ENCODE peak calls at places on chromosome 3, in five cellular contexts. One of them, this sample, is unnamed. For H3K4me1, the result is how much of the 10 kb centered on the place peaks cover.

GRCh38 chr3:193640728-193641127 is 47.7 kb downstream of the OPA1 start:
- DNase-seq in CD8-positive, alpha-beta T cell: no peak
- DNase-seq in right cardiac atrium: no peak
- DNase-seq in mucosa of descending colon: no peak
- DNase-seq in heart right ventricle: no peak
- DNase-seq in this sample: no peak

GRCh38 chr3:53833053-53833645 is 13.1 kb downstream of the CHDH start:
- DNase-seq in heart right ventricle: no peak
- DNase-seq in CD8-positive, alpha-beta T cell: no peak
- DNase-seq in mucosa of descending colon: no peak
- DNase-seq in right cardiac atrium: no peak
- DNase-seq in this sample: no peak

GRCh38 chr3:113211370-113212154 is at the start of gene BOC:
- DNase-seq in mucosa of descending colon: no peak
- DNase-seq in CD8-positive, alpha-beta T cell: no peak
- DNase-seq in heart right ventricle: peak
- DNase-seq in right cardiac atrium: peak
- DNase-seq in this sample: peak

GRCh38 chr3:127395663-127396320 is 107.9 kb upstream of the PRR20G start:
- DNase-seq in CD8-positive, alpha-beta T cell: no peak
- DNase-seq in heart right ventricle: no peak
- DNase-seq in right cardiac atrium: no peak
- DNase-seq in mucosa of descending colon: no peak
- DNase-seq in this sample: no peak

GRCh38 chr3:57837686-57838085 is 81.6 kb downstream of the SLMAP start:
- DNase-seq in right cardiac atrium: no peak
- DNase-seq in heart right ventricle: no peak
- DNase-seq in mucosa of descending colon: no peak
- DNase-seq in CD8-positive, alpha-beta T cell: no peak
- DNase-seq in this sample: no peak

GRCh38 chr3:49802719-49803463 is at the start of gene INKA1:
- DNase-seq in CD8-positive, alpha-beta T cell: peak
- DNase-seq in right cardiac atrium: peak
- DNase-seq in heart right ventricle: peak
- DNase-seq in mucosa of descending colon: peak
- DNase-seq in this sample: peak

GRCh38 chr3:26627080-26627479 is 4.5 kb downstream of the LRRC3B start:
- DNase-seq in right cardiac atrium: no peak
- DNase-seq in heart right ventricle: no peak
- DNase-seq in CD8-positive, alpha-beta T cell: no peak
- DNase-seq in mucosa of descending colon: no peak
- DNase-seq in this sample: no peak

GRCh38 chr3:17645074-17645698 is 97.2 kb downstream of the TBC1D5 start:
- DNase-seq in heart right ventricle: peak
- DNase-seq in mucosa of descending colon: peak
- DNase-seq in CD8-positive, alpha-beta T cell: no peak
- DNase-seq in right cardiac atrium: no peak
- DNase-seq in this sample: peak

GRCh38 chr3:195224156-195224979 is 46.6 kb downstream of the XXYLT1 start:
- DNase-seq in heart right ventricle: no peak
- DNase-seq in right cardiac atrium: peak
- DNase-seq in mucosa of descending colon: no peak
- DNase-seq in CD8-positive, alpha-beta T cell: no peak
- DNase-seq in this sample: no peak

GRCh38 chr3:13539285-13539625 is 9.7 kb upstream of the FBLN2 start:
- DNase-seq in CD8-positive, alpha-beta T cell: no peak
- DNase-seq in right cardiac atrium: peak
- DNase-seq in mucosa of descending colon: no peak
- DNase-seq in heart right ventricle: no peak
- DNase-seq in this sample: no peak

GRCh38 chr3:10262027-10262426 is 13.8 kb downstream of the TATDN2 start:
- DNase-seq in CD8-positive, alpha-beta T cell: no peak
- DNase-seq in right cardiac atrium: no peak
- DNase-seq in mucosa of descending colon: no peak
- DNase-seq in heart right ventricle: no peak
- DNase-seq in this sample: no peak

GRCh38 chr3:197031315-197032285 is 2.0 kb upstream of the MELTF start:
- DNase-seq in heart right ventricle: peak
- DNase-seq in CD8-positive, alpha-beta T cell: no peak
- DNase-seq in right cardiac atrium: peak
- DNase-seq in mucosa of descending colon: peak
- DNase-seq in this sample: peak

GRCh38 chr3:61866961-61867461 is 305.6 kb downstream of the PTPRG start:
- DNase-seq in mucosa of descending colon: no peak
- DNase-seq in heart right ventricle: no peak
- DNase-seq in CD8-positive, alpha-beta T cell: no peak
- DNase-seq in right cardiac atrium: no peak
- DNase-seq in this sample: no peak

GRCh38 chr3:40841131-40841530 is 316.4 kb downstream of the ZNF621 start:
- DNase-seq in mucosa of descending colon: no peak
- DNase-seq in CD8-positive, alpha-beta T cell: no peak
- DNase-seq in right cardiac atrium: no peak
- DNase-seq in heart right ventricle: no peak
- DNase-seq in this sample: no peak

GRCh38 chr3:71087109-71088018 is 496.2 kb downstream of the FOXP1 start:
- DNase-seq in mucosa of descending colon: no peak
- DNase-seq in right cardiac atrium: no peak
- DNase-seq in heart right ventricle: no peak
- DNase-seq in CD8-positive, alpha-beta T cell: no peak
- DNase-seq in this sample: no peak

GRCh38 chr3:192706272-192706671 is 21.1 kb downstream of the FGF12 start:
- DNase-seq in mucosa of descending colon: no peak
- DNase-seq in right cardiac atrium: peak
- DNase-seq in heart right ventricle: peak
- DNase-seq in CD8-positive, alpha-beta T cell: no peak
- DNase-seq in this sample: no peak

GRCh38 chr3:54882114-54882833 is 45.6 kb downstream of the LRTM1 start:
- DNase-seq in right cardiac atrium: no peak
- DNase-seq in heart right ventricle: no peak
- DNase-seq in CD8-positive, alpha-beta T cell: no peak
- DNase-seq in mucosa of descending colon: peak
- DNase-seq in this sample: no peak

GRCh38 chr3:74642876-74643275 is 28.4 kb upstream of the CNTN3 start:
- DNase-seq in right cardiac atrium: no peak
- DNase-seq in heart right ventricle: no peak
- DNase-seq in CD8-positive, alpha-beta T cell: no peak
- DNase-seq in mucosa of descending colon: no peak
- DNase-seq in this sample: no peak

GRCh38 chr3:138365253-138365555 is 16.8 kb downstream of the MRAS start:
- DNase-seq in right cardiac atrium: no peak
- DNase-seq in CD8-positive, alpha-beta T cell: no peak
- DNase-seq in mucosa of descending colon: no peak
- DNase-seq in heart right ventricle: no peak
- DNase-seq in this sample: no peak

GRCh38 chr3:24387493-24387892 is 107.2 kb downstream of the THRB start:
- DNase-seq in right cardiac atrium: no peak
- DNase-seq in heart right ventricle: no peak
- DNase-seq in CD8-positive, alpha-beta T cell: no peak
- DNase-seq in mucosa of descending colon: no peak
- DNase-seq in this sample: no peak

GRCh38 chr3:14432996-14433572 is 30.7 kb downstream of the SLC6A6 start:
- DNase-seq in right cardiac atrium: peak
- DNase-seq in mucosa of descending colon: no peak
- DNase-seq in heart right ventricle: no peak
- DNase-seq in CD8-positive, alpha-beta T cell: no peak
- DNase-seq in this sample: no peak

GRCh38 chr3:24495334-24495994 is 814 bp upstream of the THRB start:
- DNase-seq in CD8-positive, alpha-beta T cell: no peak
- DNase-seq in right cardiac atrium: peak
- DNase-seq in heart right ventricle: peak
- DNase-seq in mucosa of descending colon: peak
- DNase-seq in this sample: peak

GRCh38 chr3:50612234-50612972 is 829 bp upstream of the CISH start:
- DNase-seq in right cardiac atrium: no peak
- DNase-seq in CD8-positive, alpha-beta T cell: no peak
- DNase-seq in mucosa of descending colon: no peak
- DNase-seq in heart right ventricle: peak
- DNase-seq in this sample: no peak

GRCh38 chr3:31636693-31637442 is 104.1 kb downstream of the STT3B start:
- DNase-seq in mucosa of descending colon: no peak
- DNase-seq in right cardiac atrium: no peak
- DNase-seq in CD8-positive, alpha-beta T cell: no peak
- DNase-seq in heart right ventricle: no peak
- DNase-seq in this sample: no peak

GRCh38 chr3:156176048-156176447 is 55.7 kb downstream of the KCNAB1 start:
- DNase-seq in CD8-positive, alpha-beta T cell: no peak
- DNase-seq in mucosa of descending colon: no peak
- DNase-seq in right cardiac atrium: no peak
- DNase-seq in heart right ventricle: no peak
- DNase-seq in this sample: no peak

GRCh38 chr3:632571-633170 is 436.1 kb downstream of the CHL1 start:
- DNase-seq in CD8-positive, alpha-beta T cell: no peak
- DNase-seq in mucosa of descending colon: peak
- DNase-seq in right cardiac atrium: peak
- DNase-seq in heart right ventricle: peak
- DNase-seq in this sample: peak

GRCh38 chr3:5339967-5340535 is 152.5 kb downstream of the EDEM1 start:
- DNase-seq in mucosa of descending colon: peak
- DNase-seq in CD8-positive, alpha-beta T cell: no peak
- DNase-seq in right cardiac atrium: no peak
- DNase-seq in heart right ventricle: no peak
- DNase-seq in this sample: no peak

GRCh38 chr3:16102905-16103364 is 71.5 kb upstream of the GALNT15 start:
- DNase-seq in mucosa of descending colon: no peak
- DNase-seq in CD8-positive, alpha-beta T cell: no peak
- DNase-seq in heart right ventricle: no peak
- DNase-seq in right cardiac atrium: no peak
- DNase-seq in this sample: no peak

GRCh38 chr3:81758275-81758674 is 3.2 kb downstream of the GBE1 start:
- DNase-seq in right cardiac atrium: no peak
- DNase-seq in CD8-positive, alpha-beta T cell: no peak
- DNase-seq in heart right ventricle: no peak
- DNase-seq in mucosa of descending colon: no peak
- DNase-seq in this sample: no peak

GRCh38 chr3:133893683-133894333 is 1.9 kb downstream of the RAB6B start:
- DNase-seq in heart right ventricle: no peak
- DNase-seq in right cardiac atrium: no peak
- DNase-seq in mucosa of descending colon: no peak
- DNase-seq in CD8-positive, alpha-beta T cell: no peak
- DNase-seq in this sample: no peak

GRCh38 chr3:129563332-129563731 is 20.4 kb downstream of the H1-8 start:
- DNase-seq in CD8-positive, alpha-beta T cell: no peak
- DNase-seq in right cardiac atrium: peak
- DNase-seq in heart right ventricle: no peak
- DNase-seq in mucosa of descending colon: no peak
- DNase-seq in this sample: no peak
- H3K4me1 ChIP-seq in CD8-positive, alpha-beta T cell: under half
- H3K4me1 ChIP-seq in right cardiac atrium: under half
- H3K4me1 ChIP-seq in heart right ventricle: half or more
- H3K4me1 ChIP-seq in mucosa of descending colon: under half
- H3K4me1 ChIP-seq in this sample: under half

GRCh38 chr3:141074529-141074928 is 23.4 kb downstream of the SPSB4 start:
- DNase-seq in heart right ventricle: no peak
- DNase-seq in mucosa of descending colon: no peak
- DNase-seq in right cardiac atrium: no peak
- DNase-seq in CD8-positive, alpha-beta T cell: no peak
- DNase-seq in this sample: no peak
- H3K4me1 ChIP-seq in heart right ventricle: under half
- H3K4me1 ChIP-seq in mucosa of descending colon: under half
- H3K4me1 ChIP-seq in right cardiac atrium: under half
- H3K4me1 ChIP-seq in CD8-positive, alpha-beta T cell: under half
- H3K4me1 ChIP-seq in this sample: under half

GRCh38 chr3:177106184-177106583 is 91.1 kb downstream of the TBL1XR1 start:
- DNase-seq in right cardiac atrium: no peak
- DNase-seq in CD8-positive, alpha-beta T cell: no peak
- DNase-seq in mucosa of descending colon: no peak
- DNase-seq in heart right ventricle: no peak
- DNase-seq in this sample: no peak

GRCh38 chr3:177109688-177110087 is 87.6 kb downstream of the TBL1XR1 start:
- DNase-seq in heart right ventricle: no peak
- DNase-seq in CD8-positive, alpha-beta T cell: no peak
- DNase-seq in mucosa of descending colon: no peak
- DNase-seq in right cardiac atrium: no peak
- DNase-seq in this sample: no peak

GRCh38 chr3:177106594-177106993 is 90.7 kb downstream of the TBL1XR1 start:
- DNase-seq in heart right ventricle: no peak
- DNase-seq in right cardiac atrium: no peak
- DNase-seq in CD8-positive, alpha-beta T cell: no peak
- DNase-seq in mucosa of descending colon: no peak
- DNase-seq in this sample: no peak

GRCh38 chr3:177108648-177109047 is 88.6 kb downstream of the TBL1XR1 start:
- DNase-seq in CD8-positive, alpha-beta T cell: no peak
- DNase-seq in heart right ventricle: no peak
- DNase-seq in right cardiac atrium: no peak
- DNase-seq in mucosa of descending colon: no peak
- DNase-seq in this sample: peak

GRCh38 chr3:177107840-177108239 is 89.4 kb downstream of the TBL1XR1 start:
- DNase-seq in mucosa of descending colon: no peak
- DNase-seq in CD8-positive, alpha-beta T cell: no peak
- DNase-seq in heart right ventricle: no peak
- DNase-seq in right cardiac atrium: no peak
- DNase-seq in this sample: no peak
- H3K4me1 ChIP-seq in mucosa of descending colon: under half
- H3K4me1 ChIP-seq in CD8-positive, alpha-beta T cell: under half
- H3K4me1 ChIP-seq in heart right ventricle: under half
- H3K4me1 ChIP-seq in right cardiac atrium: under half
- H3K4me1 ChIP-seq in this sample: under half

GRCh38 chr3:130739848-130740247 is 6.8 kb downstream of the PIK3R4 start:
- DNase-seq in CD8-positive, alpha-beta T cell: no peak
- DNase-seq in mucosa of descending colon: no peak
- DNase-seq in right cardiac atrium: no peak
- DNase-seq in heart right ventricle: no peak
- DNase-seq in this sample: no peak

GRCh38 chr3:130743354-130743753 is 3.3 kb downstream of the PIK3R4 start:
- DNase-seq in CD8-positive, alpha-beta T cell: no peak
- DNase-seq in heart right ventricle: no peak
- DNase-seq in mucosa of descending colon: no peak
- DNase-seq in right cardiac atrium: no peak
- DNase-seq in this sample: no peak

GRCh38 chr3:130746296-130747039 is at the start of gene PIK3R4:
- DNase-seq in heart right ventricle: peak
- DNase-seq in mucosa of descending colon: peak
- DNase-seq in right cardiac atrium: peak
- DNase-seq in CD8-positive, alpha-beta T cell: peak
- DNase-seq in this sample: peak

GRCh38 chr3:130737622-130738021 is 9.0 kb downstream of the PIK3R4 start:
- DNase-seq in CD8-positive, alpha-beta T cell: no peak
- DNase-seq in right cardiac atrium: no peak
- DNase-seq in mucosa of descending colon: no peak
- DNase-seq in heart right ventricle: no peak
- DNase-seq in this sample: no peak

DNA sequence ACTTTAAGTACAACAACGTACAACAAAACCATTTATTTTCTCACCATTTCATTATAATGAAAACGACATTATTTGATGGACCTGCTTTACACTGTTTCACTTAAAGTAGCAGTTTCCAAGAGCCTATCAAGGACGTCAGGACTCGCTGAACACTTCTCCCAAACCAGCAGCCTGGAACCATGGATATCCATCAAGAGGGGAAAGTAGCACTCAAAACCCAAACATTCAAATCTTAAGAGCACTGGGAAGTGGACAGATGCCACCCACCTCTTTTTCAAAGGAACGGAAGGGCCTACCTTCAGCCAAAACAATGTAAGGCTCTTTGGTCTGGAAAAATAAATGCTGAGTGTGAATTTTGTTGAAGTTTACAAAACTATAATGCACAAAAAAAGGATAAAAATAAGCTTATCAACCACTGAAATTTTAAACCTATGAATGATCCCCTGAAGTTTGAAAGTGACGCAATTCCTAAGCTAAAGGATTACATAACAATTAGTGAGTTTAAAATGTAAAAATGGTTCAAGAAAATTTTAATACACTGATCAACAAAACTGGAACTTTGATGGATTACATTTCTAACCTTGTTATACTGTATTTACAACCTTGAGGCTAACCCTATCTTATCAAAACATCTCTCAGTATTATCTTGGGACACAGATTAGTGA is 4.6 kb downstream of the PIK3R4 start:
- DNase-seq in right cardiac atrium: no peak
- DNase-seq in mucosa of descending colon: no peak
- DNase-seq in CD8-positive, alpha-beta T cell: no peak
- DNase-seq in heart right ventricle: no peak
- DNase-seq in this sample: no peak
- H3K4me1 ChIP-seq in right cardiac atrium: under half
- H3K4me1 ChIP-seq in mucosa of descending colon: under half
- H3K4me1 ChIP-seq in CD8-positive, alpha-beta T cell: under half
- H3K4me1 ChIP-seq in heart right ventricle: under half
- H3K4me1 ChIP-seq in this sample: under half

This sample was measured in prostate gland.